ENCODE peak calls at places on chromosomes 3 and 15, in six cellular contexts. A is HCT116; T is A549; H is CD8-positive, alpha-beta T cell; R is breast epithelium; Y is uterus. U is an unnamed sample.

GRCh38 chr15:60392601-60392985 is 5.2 kb downstream of the ANXA2 start:
- DNase-seq in A (peak), T (peak), H (no peak), R (no peak), Y (no peak), U (no peak)

GRCh38 chr3:95923496-95924210 is 890.7 kb upstream of the EPHA6 start:
- DNase-seq in A (no peak), T (peak), H (no peak), R (no peak), Y (no peak), U (peak)

GRCh38 chr15:69424001-69424400 is 9.9 kb downstream of the KIF23 start:
- DNase-seq in A (no peak), T (no peak), H (no peak), R (no peak), Y (no peak), U (no peak)

GRCh38 chr15:71806452-71806931 is 3.9 kb upstream of the NR2E3 start:
- DNase-seq in A (no peak), T (peak), H (no peak), R (no peak), Y (no peak), U (no peak)

GRCh38 chr3:5650303-5650702 is 462.8 kb downstream of the EDEM1 start:
- DNase-seq in A (no peak), T (no peak), H (no peak), R (no peak), Y (no peak), U (no peak)

GRCh38 chr15:70132148-70132547 is 34.4 kb upstream of the TLE3 start:
- DNase-seq in A (no peak), T (no peak), H (no peak), R (no peak), Y (peak), U (no peak)

GRCh38 chr3:124883766-124884473 is 3.2 kb downstream of the ITGB5 start:
- DNase-seq in A (no peak), T (no peak), H (no peak), R (no peak), Y (no peak), U (no peak)

GRCh38 chr3:129620828-129621605 is 14.5 kb upstream of the PLXND1 start:
- DNase-seq in A (no peak), T (no peak), H (no peak), R (no peak), Y (no peak), U (no peak)

GRCh38 chr3:151770941-151771340 is 37.2 kb downstream of the AADACL2 start:
- DNase-seq in A (no peak), T (peak), H (no peak), R (no peak), Y (no peak), U (no peak)

GRCh38 chr3:189805375-189806067 is 174.3 kb downstream of the TP63 start:
- DNase-seq in A (no peak), T (no peak), H (no peak), R (no peak), Y (no peak), U (no peak)

GRCh38 chr3:111159391-111159790 is 87.8 kb downstream of the NECTIN3 start:
- DNase-seq in A (no peak), T (no peak), H (no peak), R (no peak), Y (no peak), U (no peak)

GRCh38 chr3:16219777-16220176 is 45.0 kb downstream of the DPH3 start:
- DNase-seq in A (no peak), T (no peak), H (no peak), R (no peak), Y (no peak), U (no peak)

DNA sequence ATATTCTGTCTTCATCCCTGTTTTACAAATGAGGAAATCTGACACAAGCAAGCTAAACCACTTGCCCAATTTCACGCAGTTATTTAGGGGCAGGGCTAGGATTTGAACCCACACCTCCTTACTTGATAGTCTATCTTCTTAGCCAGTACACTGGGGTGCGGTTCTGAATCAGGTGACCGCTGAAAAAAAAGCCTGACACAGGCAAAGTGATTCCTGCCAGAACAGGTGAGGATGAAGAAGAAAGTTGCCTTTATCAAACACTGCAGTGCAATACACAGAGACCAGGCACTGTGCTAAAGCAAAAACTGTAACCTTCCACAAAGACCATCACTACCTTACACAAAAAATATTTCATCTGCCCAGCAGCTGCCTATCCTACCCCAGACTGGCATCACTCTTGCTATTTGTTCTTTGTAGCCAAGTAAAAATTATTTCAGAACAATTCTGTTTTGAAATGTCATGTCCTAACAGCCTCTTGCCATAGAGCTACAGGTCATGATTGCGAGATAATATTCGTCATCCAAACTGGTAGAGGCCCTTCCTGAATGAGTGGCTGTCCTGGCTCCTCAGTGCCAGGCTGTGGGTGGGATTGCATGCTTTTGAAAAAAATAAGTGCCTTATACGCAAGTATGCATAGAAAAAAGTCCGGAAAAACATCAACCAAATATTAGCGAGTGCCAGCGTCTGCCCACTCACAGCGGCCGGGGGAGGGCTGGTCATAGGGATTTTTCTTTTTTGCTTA is 142.3 kb upstream of the TPM1 start:
- DNase-seq in A (no peak), T (peak), H (no peak), R (no peak), Y (no peak), U (no peak)
- H3K27ac ChIP-seq in A (no peak), T (peak), H (no peak), R (peak), Y (peak), U (peak)

GRCh38 chr3:172040976-172041963 is 1.9 kb downstream of the FNDC3B start:
- DNase-seq in A (no peak), T (peak), H (no peak), R (no peak), Y (peak), U (no peak)

GRCh38 chr3:172043766-172044165 is 4.4 kb downstream of the FNDC3B start:
- DNase-seq in A (no peak), T (no peak), H (no peak), R (no peak), Y (no peak), U (no peak)

GRCh38 chr3:172044833-172045585 is 5.6 kb downstream of the FNDC3B start:
- DNase-seq in A (no peak), T (no peak), H (no peak), R (no peak), Y (no peak), U (no peak)

GRCh38 chr3:172042136-172042535 is 2.8 kb downstream of the FNDC3B start:
- DNase-seq in A (no peak), T (no peak), H (no peak), R (no peak), Y (no peak), U (no peak)

GRCh38 chr3:172043233-172043632 is 3.9 kb downstream of the FNDC3B start:
- DNase-seq in A (no peak), T (no peak), H (no peak), R (no peak), Y (no peak), U (no peak)
- H3K27ac ChIP-seq in A (no peak), T (no peak), H (no peak), R (peak), Y (no peak), U (no peak)

GRCh38 chr15:65089206-65089824 is 12.8 kb downstream of the KBTBD13 start:
- DNase-seq in A (no peak), T (no peak), H (no peak), R (no peak), Y (peak), U (no peak)
- H3K27ac ChIP-seq in A (no peak), T (no peak), H (no peak), R (peak), Y (peak), U (no peak)

DNA sequence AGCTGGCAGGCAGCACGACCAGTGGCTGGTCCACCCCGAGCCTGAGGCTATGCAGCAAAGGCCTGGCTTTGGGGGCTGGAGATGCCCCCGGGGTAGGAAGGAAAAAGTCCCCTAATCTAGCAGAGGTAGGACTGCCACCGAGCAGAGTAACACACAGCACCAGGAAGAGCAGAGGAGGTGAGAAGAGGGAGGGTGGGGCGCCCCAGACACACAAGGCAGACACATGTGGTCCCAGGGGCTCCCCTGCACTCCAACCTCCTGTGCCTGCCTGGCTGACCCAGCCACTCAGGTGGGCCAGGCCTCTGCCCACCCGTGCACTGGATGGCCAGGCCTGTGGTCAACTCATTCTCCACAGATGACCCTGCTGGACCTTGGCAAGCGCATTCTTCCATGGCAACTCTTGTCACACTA is 112.4 kb downstream of the ADCY5 start:
- DNase-seq in A (no peak), T (no peak), H (no peak), R (no peak), Y (no peak), U (no peak)
- H3K27ac ChIP-seq in A (no peak), T (no peak), H (no peak), R (no peak), Y (no peak), U (no peak)